ENCODE peak calls at places on chromosomes 4 and X, in seven cellular contexts. D, F, O, C, Q, L and N are unnamed samples. For H3K4me1, the result is how much of the 10 kb centered on the place peaks cover.

GRCh38 chrX:121894756-121895155 is 847.3 kb downstream of the GLUD2 start:
- DNase-seq in L (no peak), F (no peak), Q (no peak), C (no peak), O (no peak), D (no peak), N (no peak)

GRCh38 chr4:147528054-147528453 is 47.2 kb downstream of the EDNRA start:
- DNase-seq in D (no peak), F (no peak), C (no peak), O (no peak), L (no peak), Q (no peak), N (no peak)

GRCh38 chr4:169272265-169272886 is 1.6 kb upstream of the SH3RF1 start:
- DNase-seq in Q (no peak), C (no peak), D (no peak), F (no peak), L (no peak), O (no peak), N (no peak)

GRCh38 chr4:173319696-173320095 is 14.5 kb downstream of the HMGB2 start:
- DNase-seq in O (no peak), D (no peak), C (no peak), F (no peak), L (no peak), Q (no peak), N (no peak)

GRCh38 chr4:41670530-41670929 is 78.0 kb downstream of the PHOX2B start:
- DNase-seq in C (no peak), O (no peak), D (no peak), L (no peak), F (no peak), Q (no peak), N (peak)

GRCh38 chrX:134004038-134004437 is 18.6 kb upstream of the GPC3 start:
- DNase-seq in L (no peak), Q (no peak), O (no peak), F (no peak), C (no peak), D (no peak), N (peak)

GRCh38 chr4:472881-473574 is 25.9 kb downstream of the ZNF721 start:
- DNase-seq in D (peak), O (no peak), F (peak), C (no peak), L (no peak), Q (peak), N (no peak)

GRCh38 chr4:65943076-65943475 is 272.8 kb upstream of the EPHA5 start:
- DNase-seq in D (peak), O (no peak), F (no peak), Q (no peak), C (no peak), L (no peak), N (no peak)

GRCh38 chr4:135917016-135917415 is 1615.3 kb downstream of the PCDH18 start:
- DNase-seq in L (no peak), C (no peak), Q (no peak), O (no peak), F (no peak), D (no peak), N (no peak)

GRCh38 chrX:150316564-150316963 is 46.6 kb upstream of the MAMLD1 start:
- DNase-seq in O (no peak), D (no peak), Q (no peak), F (no peak), C (no peak), L (no peak), N (no peak)

GRCh38 chrX:73812256-73812655 is 249.3 kb downstream of the CHIC1 start:
- DNase-seq in D (no peak), O (no peak), F (no peak), Q (no peak), L (no peak), C (no peak), N (no peak)

GRCh38 chrX:87518504-87518903 is 902 bp downstream of the KLHL4 start:
- DNase-seq in F (no peak), L (no peak), C (no peak), Q (no peak), O (no peak), D (no peak), N (no peak)

GRCh38 chr4:7160951-7161440 is 31.3 kb upstream of the SORCS2 start:
- DNase-seq in Q (peak), C (no peak), F (no peak), L (no peak), D (no peak), O (no peak), N (no peak)

GRCh38 chrX:56785442-56785841 is 56.4 kb downstream of the NBDY start:
- DNase-seq in L (peak), O (no peak), C (no peak), F (peak), D (no peak), Q (no peak), N (no peak)

GRCh38 chr4:42339935-42340406 is 57.3 kb upstream of the SHISA3 start:
- DNase-seq in O (no peak), F (no peak), L (no peak), Q (no peak), C (no peak), D (peak), N (no peak)

GRCh38 chrX:23008431-23009099 is 8.8 kb downstream of the DDX53 start:
- DNase-seq in C (no peak), Q (peak), D (peak), F (no peak), O (peak), L (no peak), N (no peak)

GRCh38 chr4:139599076-139599475 is 43.1 kb upstream of the SETD7 start:
- DNase-seq in L (no peak), C (no peak), F (no peak), D (no peak), O (no peak), Q (no peak), N (no peak)

GRCh38 chr4:56817840-56818491 is 3.5 kb downstream of the SPINK2 start:
- DNase-seq in C (no peak), F (no peak), O (no peak), D (no peak), L (no peak), Q (no peak), N (no peak)

GRCh38 chr4:123297836-123298235 is 98.8 kb upstream of the SPRY1 start:
- DNase-seq in L (no peak), C (no peak), Q (no peak), D (peak), O (no peak), F (no peak), N (no peak)

GRCh38 chr4:4860381-4860802 is 927 bp downstream of the MSX1 start:
- DNase-seq in D (no peak), O (no peak), F (no peak), C (peak), Q (no peak), L (no peak), N (no peak)

GRCh38 chrX:13898084-13898483 is 81.2 kb upstream of the GPM6B start:
- DNase-seq in D (peak), C (no peak), L (no peak), F (no peak), O (no peak), Q (peak), N (no peak)

GRCh38 chr4:37528161-37528560 is 158.0 kb downstream of the RELL1 start:
- DNase-seq in F (peak), D (peak), L (no peak), O (no peak), C (no peak), Q (no peak), N (peak)

GRCh38 chr4:52932586-52933482 is 70.7 kb downstream of the RASL11B start:
- DNase-seq in D (no peak), C (no peak), L (no peak), O (no peak), F (no peak), Q (no peak), N (no peak)

GRCh38 chrX:110172215-110172614 is 145.7 kb downstream of the AMMECR1 start:
- DNase-seq in Q (no peak), D (no peak), O (no peak), C (no peak), L (no peak), F (no peak), N (no peak)

GRCh38 chrX:45508459-45508858 is 307.8 kb upstream of the DIPK2B start:
- DNase-seq in D (no peak), C (no peak), L (no peak), O (no peak), Q (no peak), F (no peak), N (no peak)

GRCh38 chrX:1618689-1619088 is 3.8 kb downstream of the ASMT start:
- DNase-seq in F (no peak), Q (no peak), O (no peak), L (no peak), C (no peak), D (peak), N (no peak)

GRCh38 chrX:146396409-146396808 is 413.2 kb upstream of the CXorf51B start:
- DNase-seq in D (peak), C (no peak), Q (no peak), L (no peak), F (no peak), O (no peak), N (no peak)

GRCh38 chrX:119488749-119489148 is 20.5 kb downstream of the SLC25A5 start:
- DNase-seq in L (peak), F (peak), C (no peak), D (peak), Q (peak), O (no peak), N (peak)

GRCh38 chrX:68490644-68491043 is 8.2 kb upstream of the YIPF6 start:
- DNase-seq in D (peak), Q (peak), C (peak), L (no peak), O (no peak), F (no peak), N (no peak)

DNA sequence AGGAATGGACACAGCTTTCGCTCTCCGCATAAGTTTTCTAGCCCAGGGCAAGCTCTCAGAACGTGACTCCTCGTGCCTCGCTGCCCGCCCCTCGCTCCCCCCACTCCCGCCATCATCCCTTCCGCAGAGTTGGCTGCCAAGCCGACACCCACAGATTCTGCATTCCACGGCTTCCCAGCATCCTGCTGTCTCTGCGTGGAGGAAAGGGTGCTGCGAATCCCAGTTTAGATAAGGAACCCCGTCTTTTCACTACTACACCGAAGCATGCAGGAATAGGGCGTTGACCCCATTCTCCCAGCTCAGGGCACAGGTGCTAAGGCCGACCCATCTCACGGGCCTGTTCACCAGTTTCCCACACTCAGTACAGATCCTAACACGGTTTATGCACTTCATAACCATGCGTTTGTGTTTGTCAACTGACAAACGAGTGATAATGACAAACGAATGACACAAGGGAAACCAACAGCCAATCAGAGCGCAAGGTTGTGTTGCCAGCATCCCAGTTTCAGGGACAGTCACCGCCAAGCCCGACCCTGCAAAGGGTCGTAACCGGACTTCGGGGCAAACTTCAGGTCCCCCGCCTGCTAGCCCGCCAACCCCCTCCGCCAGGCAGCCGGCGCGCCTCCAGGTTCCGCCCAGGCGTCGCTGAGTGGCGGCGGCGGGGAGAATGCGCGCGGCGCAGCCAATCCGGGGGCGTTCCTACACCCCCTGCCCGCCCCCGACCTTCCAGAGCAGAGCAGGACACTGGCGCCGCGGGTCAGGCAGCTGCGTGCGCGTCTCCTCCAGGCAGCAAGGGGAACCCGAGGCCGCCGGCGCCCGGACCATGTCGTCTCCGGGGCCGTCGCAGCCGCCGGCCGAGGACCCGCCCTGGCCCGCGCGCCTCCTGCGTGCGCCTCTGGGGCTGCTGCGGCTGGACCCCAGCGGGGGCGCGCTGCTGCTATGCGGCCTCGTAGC is at the start of gene CYP2U1:
- DNase-seq in D (peak), F (peak), L (peak), O (peak), C (peak), Q (peak), N (peak)
- TF ChIP-seq POLR2AphosphoS5 in D (peak), F (peak), L (peak), O (peak), C (no peak), Q (no peak), N (peak)

GRCh38 chr4:40453912-40454311 is 118.8 kb downstream of the CHRNA9 start:
- DNase-seq in D (no peak), O (no peak), L (no peak), Q (no peak), C (no peak), F (no peak), N (no peak)

GRCh38 chr4:40454816-40455215 is 119.7 kb downstream of the CHRNA9 start:
- DNase-seq in F (no peak), L (no peak), Q (no peak), D (no peak), C (no peak), O (no peak), N (no peak)

GRCh38 chr4:40452490-40452813 is 117.3 kb downstream of the CHRNA9 start:
- DNase-seq in C (no peak), F (no peak), D (no peak), Q (no peak), L (no peak), O (no peak), N (no peak)

GRCh38 chr4:40458109-40458508 is 123.0 kb downstream of the CHRNA9 start:
- DNase-seq in D (no peak), F (no peak), L (no peak), Q (no peak), C (no peak), O (no peak), N (no peak)

DNA sequence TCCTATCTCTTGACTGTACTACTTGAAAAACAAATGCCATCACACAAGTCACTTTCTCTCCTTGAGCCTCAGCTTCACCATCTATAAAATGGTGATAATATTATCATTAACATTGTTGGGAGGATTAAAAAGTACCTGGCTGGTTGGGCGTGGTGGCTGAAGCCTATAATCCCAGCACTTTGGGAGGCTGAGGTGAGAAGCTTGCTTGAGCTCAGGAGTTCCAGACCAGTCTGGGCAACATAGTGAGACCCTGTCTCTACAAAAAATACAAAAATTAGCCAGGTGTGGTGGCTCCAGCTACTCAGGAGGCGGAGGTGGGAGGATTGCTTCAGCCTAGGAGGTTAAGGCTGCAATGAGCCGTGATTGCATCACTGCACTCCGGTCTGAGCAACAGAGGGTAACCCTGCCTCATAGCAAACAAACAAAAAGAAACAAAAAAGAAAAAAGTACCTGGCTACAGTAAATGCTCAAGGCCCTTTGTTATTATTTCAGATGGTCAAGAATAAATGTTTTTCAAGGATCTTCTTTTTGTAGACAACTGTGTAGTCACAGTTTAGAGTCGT is 120.3 kb downstream of the CHRNA9 start:
- DNase-seq in F (peak), O (no peak), D (no peak), Q (no peak), L (no peak), C (no peak), N (no peak)
- H3K4me1 ChIP-seq in F (under half), O (under half), D (under half), Q (under half), L (half or more), C (under half), N (under half)

GRCh38 chr4:14898989-14899388 is 103.3 kb upstream of the CPEB2 start:
- DNase-seq in D (no peak), Q (no peak), F (no peak), O (no peak), C (no peak), L (no peak), N (no peak)
- H3K4me3 ChIP-seq in D (no peak), Q (no peak), F (no peak), O (no peak), C (no peak), L (no peak), N (no peak)

GRCh38 chrX:78322863-78323262 is 4.5 kb downstream of the CYSLTR1 start:
- DNase-seq in O (no peak), Q (no peak), D (no peak), C (no peak), F (no peak), L (no peak), N (no peak)

GRCh38 chrX:78327370-78328048 is at the start of gene CYSLTR1:
- DNase-seq in L (no peak), F (no peak), D (peak), Q (no peak), O (no peak), C (no peak), N (no peak)

GRCh38 chrX:78316310-78316709 is 11.1 kb downstream of the CYSLTR1 start:
- DNase-seq in F (no peak), O (no peak), C (no peak), L (no peak), Q (no peak), D (no peak), N (no peak)

GRCh38 chrX:78321809-78322208 is 5.6 kb downstream of the CYSLTR1 start:
- DNase-seq in C (no peak), F (peak), Q (no peak), D (no peak), L (peak), O (no peak), N (peak)
- TF ChIP-seq POLR2AphosphoS5 in C (no peak), F (no peak), Q (no peak), D (no peak), L (no peak), O (no peak), N (peak)

GRCh38 chr4:76691767-76692689 is 205.9 kb downstream of the SOWAHB start:
- DNase-seq in D (no peak), Q (no peak), O (no peak), L (peak), F (no peak), C (no peak), N (no peak)

GRCh38 chr4:76692761-76693160 is 205.2 kb downstream of the SOWAHB start:
- DNase-seq in Q (no peak), O (no peak), D (no peak), C (no peak), F (no peak), L (no peak), N (no peak)

GRCh38 chr4:76689079-76689817 is 208.7 kb downstream of the SOWAHB start:
- DNase-seq in L (peak), O (peak), F (peak), D (peak), Q (peak), C (no peak), N (peak)

GRCh38 chr4:76690091-76690905 is 207.6 kb downstream of the SOWAHB start:
- DNase-seq in C (no peak), Q (peak), F (no peak), O (no peak), L (peak), D (peak), N (no peak)

GRCh38 chr4:76690906-76691275 is 207.1 kb downstream of the SOWAHB start:
- DNase-seq in D (no peak), O (no peak), L (no peak), C (no peak), Q (no peak), F (no peak), N (no peak)
- H3K4me1 ChIP-seq in D (under half), O (under half), L (half or more), C (under half), Q (under half), F (under half), N (under half)

GRCh38 chr4:13705521-13706035 is 78.1 kb upstream of the BOD1L1 start:
- DNase-seq in Q (peak), O (no peak), L (peak), F (peak), C (no peak), D (peak), N (peak)
- H3K4me3 ChIP-seq in Q (no peak), O (no peak), L (no peak), F (no peak), C (no peak), D (no peak), N (no peak)

DNA sequence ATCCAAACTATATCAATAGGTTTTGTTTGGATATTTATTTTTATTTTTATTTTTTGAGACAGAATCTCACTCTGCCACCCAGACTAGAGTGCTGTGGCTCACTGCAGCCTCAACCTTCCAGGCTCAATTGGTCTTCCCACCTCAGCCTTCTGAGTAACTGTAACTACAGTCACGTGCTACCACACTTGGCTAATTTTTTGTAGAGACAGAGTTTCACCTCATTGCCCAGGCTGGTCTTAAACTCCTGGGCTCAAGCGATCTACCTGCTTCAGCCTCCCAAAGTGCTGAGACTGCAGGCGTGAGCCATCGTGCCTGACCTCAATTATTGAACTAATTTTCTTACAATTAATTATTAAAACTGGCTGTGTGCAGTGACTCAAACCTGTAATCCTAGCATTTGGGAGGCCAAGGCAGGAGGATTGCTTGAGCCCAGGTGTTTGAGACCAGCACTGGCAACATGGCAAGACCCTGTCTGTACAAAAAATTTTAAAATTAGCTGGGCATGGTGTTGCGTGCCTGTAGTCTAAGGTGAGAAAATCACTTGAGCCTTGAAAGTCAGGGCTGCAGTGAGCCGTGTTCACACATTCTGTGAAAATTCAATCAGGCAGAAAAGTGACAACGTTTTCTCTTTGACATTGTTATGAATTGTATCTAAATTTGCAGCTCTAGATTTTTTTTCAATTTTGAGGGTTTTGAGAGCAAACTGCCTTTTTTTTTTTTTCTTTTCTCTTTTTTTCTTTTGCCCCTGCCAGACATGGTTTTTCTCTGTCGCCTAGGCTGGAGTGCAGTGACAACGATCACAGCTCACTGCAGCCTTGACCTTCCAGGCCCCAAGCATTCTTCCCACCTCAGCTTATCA is 66.0 kb downstream of the UBE2K start:
- DNase-seq in O (no peak), C (no peak), F (no peak), D (no peak), Q (no peak), L (no peak), N (no peak)
- TF ChIP-seq POLR2AphosphoS5 in O (no peak), C (no peak), F (no peak), D (no peak), Q (no peak), L (no peak), N (no peak)

DNA sequence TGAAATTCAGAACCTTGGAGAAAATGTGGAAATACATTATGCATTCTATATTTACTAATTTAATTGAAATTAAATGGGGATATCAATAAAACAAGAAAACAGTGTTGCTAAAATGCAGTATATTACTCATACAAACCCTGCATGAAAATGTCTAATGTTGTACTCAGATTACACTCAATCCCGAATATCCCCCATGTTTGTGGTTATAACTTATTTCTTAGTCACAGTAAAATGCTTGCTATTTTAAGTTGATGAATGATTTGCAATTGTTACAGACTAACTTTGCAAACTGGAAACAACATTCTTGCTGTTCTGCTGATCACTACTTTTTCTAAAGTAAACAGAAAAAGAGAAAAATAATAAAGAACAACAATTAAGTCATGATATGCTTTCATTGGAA is 33.1 kb upstream of the ANXA10 start:
- DNase-seq in O (no peak), D (no peak), F (no peak), C (no peak), Q (no peak), L (no peak), N (no peak)
- H3K4me1 ChIP-seq in O (under half), D (under half), F (under half), C (under half), Q (under half), L (under half), N (under half)

GRCh38 chr4:3463556-3464348 is 646 bp downstream of the DOK7 start:
- DNase-seq in Q (no peak), C (no peak), D (no peak), F (no peak), L (no peak), O (no peak), N (no peak)
- H3K4me3 ChIP-seq in Q (no peak), C (no peak), D (no peak), F (peak), L (peak), O (peak), N (peak)